ENCODE peak calls at places on chromosomes 5 and 9, in six cellular contexts. T is HepG2, X is K562, N is GM12878, P is GM12892, V is H1. B is an unnamed sample.

GRCh38 chr5:23727271-23727670 is 219.9 kb downstream of the PRDM9 start:
- DNase-seq in N (no peak), V (no peak), P (no peak), X (no peak), T (peak; percentile 17), B (no peak)

GRCh38 chr5:124343451-124343867 is 403.0 kb downstream of the ZNF608 start:
- DNase-seq in V (no peak), T (no peak), N (no peak), X (no peak), P (no peak), B (no peak)

GRCh38 chr5:32249668-32250067 is 63.1 kb downstream of the MTMR12 start:
- DNase-seq in N (no peak), P (no peak), V (no peak), T (peak; percentile 36), X (no peak), B (no peak)

GRCh38 chr9:129318121-129319075 is 140.3 kb upstream of the IER5L start:
- DNase-seq in X (no peak), T (peak; percentile 59), N (no peak), V (no peak), P (no peak), B (no peak)

GRCh38 chr5:74241751-74242140 is 398.8 kb downstream of the ENC1 start:
- DNase-seq in X (no peak), P (no peak), V (no peak), T (no peak), N (no peak), B (no peak)

GRCh38 chr5:38463634-38464521 is 92.6 kb downstream of the LIFR start:
- DNase-seq in T (peak; percentile 83), X (no peak), P (no peak), V (no peak), N (no peak), B (no peak)

GRCh38 chr5:146778795-146779579 is 99.6 kb downstream of the PPP2R2B start:
- DNase-seq in N (no peak), X (no peak), P (no peak), V (no peak), T (no peak), B (no peak)

GRCh38 chr5:132011561-132012384 is at the start of gene ACSL6:
- DNase-seq in P (no peak), N (no peak), X (peak; percentile 80), V (no peak), T (no peak), B (no peak)

GRCh38 chr9:136010615-136011341 is 49.6 kb upstream of the UBAC1 start:
- DNase-seq in N (no peak), X (no peak), T (no peak), V (no peak), P (no peak), B (no peak)
- TF ChIP-seq POLR2A in N (no peak), X (no peak), T (no peak), V (no peak), P (no peak), B (no peak)

GRCh38 chr5:91302958-91303357 is 80.2 kb downstream of the ARRDC3 start:
- DNase-seq in P (no peak), T (no peak), X (no peak), V (no peak), N (no peak), B (no peak)
- TF ChIP-seq TAF1 in P (no peak), T (no peak), X (no peak), V (no peak), N (no peak), B (no peak)

DNA sequence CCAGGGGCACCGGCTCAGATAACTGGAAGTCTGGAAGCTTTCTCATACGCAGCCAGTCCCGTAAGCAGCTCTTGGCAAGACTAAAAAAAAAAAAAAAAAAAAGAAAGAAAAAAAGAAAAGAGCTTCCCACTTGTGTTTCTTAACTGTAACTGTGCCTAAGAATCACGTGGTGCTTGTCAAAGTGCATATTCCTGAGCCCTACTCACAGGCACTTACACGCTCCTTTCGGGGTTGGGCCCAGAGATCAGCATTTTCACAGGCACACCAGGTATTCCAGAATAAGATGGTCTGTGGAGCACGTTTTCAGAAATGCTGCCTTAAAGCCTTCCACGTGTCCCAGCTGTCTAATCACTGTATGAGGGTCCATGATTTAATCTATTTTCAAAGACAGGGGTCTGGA is 22.6 kb upstream of the SH3GL2 start:
- DNase-seq in V (no peak), N (no peak), T (no peak), X (no peak), P (no peak), B (no peak)
- TF ChIP-seq POLR2AphosphoS5 in V (no peak), N (no peak), T (no peak), X (no peak), P (no peak), B (no peak)

GRCh38 chr5:10563940-10564837 is at the start of gene ANKRD33B:
- DNase-seq in P (peak; percentile 80), T (peak; percentile 9), V (no peak), X (peak; percentile 93), N (no peak), B (peak; percentile 81)
- TF ChIP-seq POLR2A in P (peak; percentile 86), T (no peak), V (no peak), X (no peak), N (peak; percentile 93), B (peak; percentile 73)

DNA sequence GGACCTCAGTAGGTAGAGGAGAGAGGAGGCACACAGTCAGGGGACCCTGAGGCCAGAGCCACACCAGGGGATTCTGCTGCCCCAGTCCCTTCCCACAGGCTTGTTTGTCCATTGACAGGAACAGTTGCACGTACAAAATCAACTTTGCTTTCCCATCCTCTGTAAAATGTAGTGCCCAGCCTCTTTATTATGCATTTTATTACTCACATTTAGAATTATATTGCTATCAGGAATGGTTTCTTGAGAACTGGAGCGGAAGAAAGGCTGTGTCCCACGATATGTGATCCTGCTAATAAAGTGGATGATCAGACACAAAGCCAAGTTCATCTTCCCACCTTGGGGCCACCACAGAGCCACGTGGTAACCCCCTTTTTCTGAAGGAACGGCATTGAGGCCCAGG is 277.4 kb downstream of the FANCC start:
- DNase-seq in X (no peak), V (no peak), T (no peak), N (no peak), P (no peak), B (no peak)
- TF ChIP-seq TAF1 in X (no peak), V (no peak), T (no peak), N (no peak), P (no peak), B (no peak)

B was measured in GM12891.